ENCODE peak calls at places on chromosomes 11 and 22, in nine cellular contexts. One of them, this sample, is unnamed.
A peak's percentile ranks its signal among the peaks of the same experiment; 100 is the strongest.

GRCh38 chr22:38751066-38751421 is 4.8 kb downstream of the SUN2 start:
- DNase-seq in PC-9: no peak
- DNase-seq in CD4-positive, CD25-positive, alpha-beta regulatory T cell: no peak
- DNase-seq in body of pancreas: no peak
- DNase-seq in heart right ventricle: no peak
- DNase-seq in CD8-positive, alpha-beta T cell: no peak
- DNase-seq in CD8-positive, alpha-beta memory T cell: no peak
- DNase-seq in HCT116: no peak
- DNase-seq in K562: no peak
- DNase-seq in this sample: no peak

GRCh38 chr22:22750335-22751042 is 106.1 kb downstream of the GGTLC2 start:
- DNase-seq in HCT116: no peak
- DNase-seq in CD8-positive, alpha-beta memory T cell: no peak
- DNase-seq in CD8-positive, alpha-beta T cell: no peak
- DNase-seq in K562: no peak
- DNase-seq in heart right ventricle: no peak
- DNase-seq in body of pancreas: no peak
- DNase-seq in CD4-positive, CD25-positive, alpha-beta regulatory T cell: no peak
- DNase-seq in PC-9: no peak
- DNase-seq in this sample: no peak

GRCh38 chr11:82826526-82826925 is 73.7 kb downstream of the PRCP start:
- DNase-seq in CD8-positive, alpha-beta T cell: no peak
- DNase-seq in HCT116: no peak
- DNase-seq in body of pancreas: no peak
- DNase-seq in CD8-positive, alpha-beta memory T cell: no peak
- DNase-seq in PC-9: no peak
- DNase-seq in K562: no peak
- DNase-seq in heart right ventricle: no peak
- DNase-seq in CD4-positive, CD25-positive, alpha-beta regulatory T cell: no peak
- DNase-seq in this sample: no peak

GRCh38 chr11:78767409-78767932 is 192.8 kb upstream of the NARS2 start:
- DNase-seq in K562: no peak
- DNase-seq in body of pancreas: no peak
- DNase-seq in CD8-positive, alpha-beta memory T cell: no peak
- DNase-seq in HCT116: no peak
- DNase-seq in CD4-positive, CD25-positive, alpha-beta regulatory T cell: no peak
- DNase-seq in CD8-positive, alpha-beta T cell: no peak
- DNase-seq in heart right ventricle: no peak
- DNase-seq in PC-9: no peak
- DNase-seq in this sample: no peak

GRCh38 chr11:7540830-7541555 is 27.2 kb downstream of the PPFIBP2 start:
- DNase-seq in HCT116: no peak
- DNase-seq in heart right ventricle: no peak
- DNase-seq in body of pancreas: no peak
- DNase-seq in CD8-positive, alpha-beta T cell: no peak
- DNase-seq in PC-9: peak; percentile 76
- DNase-seq in K562: no peak
- DNase-seq in CD4-positive, CD25-positive, alpha-beta regulatory T cell: no peak
- DNase-seq in CD8-positive, alpha-beta memory T cell: no peak
- DNase-seq in this sample: no peak

GRCh38 chr22:43094551-43094950 is 5.4 kb upstream of the TTLL1 start:
- DNase-seq in K562: no peak
- DNase-seq in CD8-positive, alpha-beta memory T cell: no peak
- DNase-seq in CD4-positive, CD25-positive, alpha-beta regulatory T cell: no peak
- DNase-seq in body of pancreas: no peak
- DNase-seq in heart right ventricle: no peak
- DNase-seq in PC-9: peak; percentile 55
- DNase-seq in HCT116: no peak
- DNase-seq in CD8-positive, alpha-beta T cell: no peak
- DNase-seq in this sample: no peak

GRCh38 chr22:30829901-30830550 is 135.4 kb downstream of the OSBP2 start:
- DNase-seq in HCT116: peak; percentile 90
- DNase-seq in heart right ventricle: no peak
- DNase-seq in CD4-positive, CD25-positive, alpha-beta regulatory T cell: no peak
- DNase-seq in CD8-positive, alpha-beta memory T cell: no peak
- DNase-seq in CD8-positive, alpha-beta T cell: no peak
- DNase-seq in PC-9: peak; percentile 99
- DNase-seq in body of pancreas: no peak
- DNase-seq in K562: no peak
- DNase-seq in this sample: peak; percentile 99

GRCh38 chr11:57467508-57468157 is 7.3 kb downstream of the RTN4RL2 start:
- DNase-seq in heart right ventricle: no peak
- DNase-seq in CD8-positive, alpha-beta T cell: no peak
- DNase-seq in HCT116: no peak
- DNase-seq in CD8-positive, alpha-beta memory T cell: no peak
- DNase-seq in K562: no peak
- DNase-seq in PC-9: no peak
- DNase-seq in body of pancreas: no peak
- DNase-seq in CD4-positive, CD25-positive, alpha-beta regulatory T cell: no peak
- DNase-seq in this sample: no peak

GRCh38 chr11:65468874-65469333 is 29.9 kb upstream of the MALAT1 start:
- DNase-seq in PC-9: peak; percentile 91
- DNase-seq in K562: peak; percentile 69
- DNase-seq in body of pancreas: peak; percentile 95
- DNase-seq in CD8-positive, alpha-beta memory T cell: peak; percentile 43
- DNase-seq in HCT116: peak; percentile 81
- DNase-seq in CD8-positive, alpha-beta T cell: no peak
- DNase-seq in heart right ventricle: peak; percentile 61
- DNase-seq in CD4-positive, CD25-positive, alpha-beta regulatory T cell: peak; percentile 29
- DNase-seq in this sample: peak; percentile 80

GRCh38 chr11:104531894-104532293 is 366.4 kb downstream of the CASP12 start:
- DNase-seq in CD4-positive, CD25-positive, alpha-beta regulatory T cell: no peak
- DNase-seq in heart right ventricle: no peak
- DNase-seq in HCT116: no peak
- DNase-seq in CD8-positive, alpha-beta T cell: no peak
- DNase-seq in CD8-positive, alpha-beta memory T cell: no peak
- DNase-seq in PC-9: peak; percentile 59
- DNase-seq in body of pancreas: no peak
- DNase-seq in K562: no peak
- DNase-seq in this sample: no peak

GRCh38 chr11:72702096-72702495 is 27.9 kb upstream of the PDE2A start:
- DNase-seq in CD4-positive, CD25-positive, alpha-beta regulatory T cell: no peak
- DNase-seq in K562: no peak
- DNase-seq in CD8-positive, alpha-beta memory T cell: no peak
- DNase-seq in HCT116: no peak
- DNase-seq in body of pancreas: no peak
- DNase-seq in PC-9: no peak
- DNase-seq in CD8-positive, alpha-beta T cell: no peak
- DNase-seq in heart right ventricle: no peak
- DNase-seq in this sample: no peak

GRCh38 chr11:41522899-41523672 is 63.6 kb upstream of the LRRC4C start:
- DNase-seq in K562: no peak
- DNase-seq in CD8-positive, alpha-beta T cell: no peak
- DNase-seq in CD4-positive, CD25-positive, alpha-beta regulatory T cell: no peak
- DNase-seq in heart right ventricle: no peak
- DNase-seq in CD8-positive, alpha-beta memory T cell: no peak
- DNase-seq in PC-9: no peak
- DNase-seq in body of pancreas: no peak
- DNase-seq in HCT116: no peak
- DNase-seq in this sample: peak; percentile 67

GRCh38 chr11:131888230-131888826 is 517.9 kb downstream of the NTM start:
- DNase-seq in CD4-positive, CD25-positive, alpha-beta regulatory T cell: no peak
- DNase-seq in CD8-positive, alpha-beta memory T cell: no peak
- DNase-seq in PC-9: peak; percentile 49
- DNase-seq in heart right ventricle: no peak
- DNase-seq in K562: no peak
- DNase-seq in CD8-positive, alpha-beta T cell: no peak
- DNase-seq in body of pancreas: no peak
- DNase-seq in HCT116: no peak
- DNase-seq in this sample: peak; percentile 89

GRCh38 chr11:33375688-33376311 is 118.6 kb downstream of the HIPK3 start:
- DNase-seq in K562: no peak
- DNase-seq in CD4-positive, CD25-positive, alpha-beta regulatory T cell: no peak
- DNase-seq in HCT116: no peak
- DNase-seq in PC-9: no peak
- DNase-seq in heart right ventricle: no peak
- DNase-seq in CD8-positive, alpha-beta T cell: no peak
- DNase-seq in body of pancreas: no peak
- DNase-seq in CD8-positive, alpha-beta memory T cell: no peak
- DNase-seq in this sample: peak; percentile 29

GRCh38 chr11:103618532-103618931 is 417.9 kb upstream of the DDI1 start:
- DNase-seq in K562: no peak
- DNase-seq in CD8-positive, alpha-beta memory T cell: no peak
- DNase-seq in PC-9: no peak
- DNase-seq in heart right ventricle: no peak
- DNase-seq in CD8-positive, alpha-beta T cell: no peak
- DNase-seq in body of pancreas: no peak
- DNase-seq in HCT116: no peak
- DNase-seq in CD4-positive, CD25-positive, alpha-beta regulatory T cell: no peak
- DNase-seq in this sample: no peak

GRCh38 chr22:27159716-27160295 is 502.4 kb downstream of the MIAT start:
- DNase-seq in body of pancreas: no peak
- DNase-seq in K562: no peak
- DNase-seq in heart right ventricle: no peak
- DNase-seq in PC-9: no peak
- DNase-seq in CD8-positive, alpha-beta memory T cell: no peak
- DNase-seq in CD4-positive, CD25-positive, alpha-beta regulatory T cell: no peak
- DNase-seq in CD8-positive, alpha-beta T cell: no peak
- DNase-seq in HCT116: no peak
- DNase-seq in this sample: no peak

GRCh38 chr11:118961591-118961990 is 5.5 kb downstream of the UPK2 start:
- DNase-seq in heart right ventricle: no peak
- DNase-seq in K562: no peak
- DNase-seq in CD8-positive, alpha-beta memory T cell: no peak
- DNase-seq in body of pancreas: no peak
- DNase-seq in CD4-positive, CD25-positive, alpha-beta regulatory T cell: no peak
- DNase-seq in PC-9: no peak
- DNase-seq in HCT116: no peak
- DNase-seq in CD8-positive, alpha-beta T cell: no peak
- DNase-seq in this sample: no peak

GRCh38 chr22:35961480-35961902 is 67.1 kb downstream of the RBFOX2 start:
- DNase-seq in heart right ventricle: peak; percentile 23
- DNase-seq in CD8-positive, alpha-beta T cell: no peak
- DNase-seq in K562: no peak
- DNase-seq in HCT116: no peak
- DNase-seq in body of pancreas: no peak
- DNase-seq in PC-9: no peak
- DNase-seq in CD8-positive, alpha-beta memory T cell: no peak
- DNase-seq in CD4-positive, CD25-positive, alpha-beta regulatory T cell: no peak
- DNase-seq in this sample: no peak

GRCh38 chr22:27424319-27424718 is 377.2 kb downstream of the MN1 start:
- DNase-seq in K562: no peak
- DNase-seq in heart right ventricle: no peak
- DNase-seq in CD8-positive, alpha-beta memory T cell: no peak
- DNase-seq in CD4-positive, CD25-positive, alpha-beta regulatory T cell: no peak
- DNase-seq in HCT116: no peak
- DNase-seq in CD8-positive, alpha-beta T cell: no peak
- DNase-seq in body of pancreas: no peak
- DNase-seq in PC-9: peak; percentile 39
- DNase-seq in this sample: no peak

GRCh38 chr11:125079151-125079877 is 16.2 kb downstream of the SLC37A2 start:
- DNase-seq in PC-9: peak; percentile 74
- DNase-seq in CD8-positive, alpha-beta memory T cell: no peak
- DNase-seq in CD8-positive, alpha-beta T cell: no peak
- DNase-seq in CD4-positive, CD25-positive, alpha-beta regulatory T cell: no peak
- DNase-seq in body of pancreas: no peak
- DNase-seq in K562: no peak
- DNase-seq in HCT116: no peak
- DNase-seq in heart right ventricle: no peak
- DNase-seq in this sample: no peak

GRCh38 chr11:64074239-64074638 is 38.5 kb downstream of the FLRT1 start:
- DNase-seq in PC-9: no peak
- DNase-seq in HCT116: no peak
- DNase-seq in CD8-positive, alpha-beta T cell: no peak
- DNase-seq in CD8-positive, alpha-beta memory T cell: no peak
- DNase-seq in body of pancreas: no peak
- DNase-seq in K562: peak; percentile 86
- DNase-seq in heart right ventricle: no peak
- DNase-seq in CD4-positive, CD25-positive, alpha-beta regulatory T cell: no peak
- DNase-seq in this sample: no peak

GRCh38 chr11:17256512-17256911 is 20.0 kb upstream of the NUCB2 start:
- DNase-seq in heart right ventricle: no peak
- DNase-seq in PC-9: peak; percentile 77
- DNase-seq in CD4-positive, CD25-positive, alpha-beta regulatory T cell: no peak
- DNase-seq in CD8-positive, alpha-beta memory T cell: no peak
- DNase-seq in HCT116: no peak
- DNase-seq in K562: no peak
- DNase-seq in CD8-positive, alpha-beta T cell: no peak
- DNase-seq in body of pancreas: no peak
- DNase-seq in this sample: peak; percentile 85

GRCh38 chr22:39955675-39956074 is 4.5 kb upstream of the TMA7B start:
- DNase-seq in K562: no peak
- DNase-seq in CD4-positive, CD25-positive, alpha-beta regulatory T cell: no peak
- DNase-seq in PC-9: no peak
- DNase-seq in body of pancreas: no peak
- DNase-seq in HCT116: no peak
- DNase-seq in CD8-positive, alpha-beta T cell: no peak
- DNase-seq in CD8-positive, alpha-beta memory T cell: no peak
- DNase-seq in heart right ventricle: no peak
- DNase-seq in this sample: no peak
- H3K27ac ChIP-seq in K562: no peak overlapping the region
- H3K27ac ChIP-seq in CD4-positive, CD25-positive, alpha-beta regulatory T cell: peak overlapping the region; percentile 17
- H3K27ac ChIP-seq in PC-9: no peak overlapping the region
- H3K27ac ChIP-seq in body of pancreas: no peak overlapping the region
- H3K27ac ChIP-seq in HCT116: no peak overlapping the region
- H3K27ac ChIP-seq in CD8-positive, alpha-beta T cell: no peak overlapping the region
- H3K27ac ChIP-seq in CD8-positive, alpha-beta memory T cell: no peak overlapping the region
- H3K27ac ChIP-seq in heart right ventricle: no peak overlapping the region
- H3K27ac ChIP-seq in this sample: no peak overlapping the region

DNA sequence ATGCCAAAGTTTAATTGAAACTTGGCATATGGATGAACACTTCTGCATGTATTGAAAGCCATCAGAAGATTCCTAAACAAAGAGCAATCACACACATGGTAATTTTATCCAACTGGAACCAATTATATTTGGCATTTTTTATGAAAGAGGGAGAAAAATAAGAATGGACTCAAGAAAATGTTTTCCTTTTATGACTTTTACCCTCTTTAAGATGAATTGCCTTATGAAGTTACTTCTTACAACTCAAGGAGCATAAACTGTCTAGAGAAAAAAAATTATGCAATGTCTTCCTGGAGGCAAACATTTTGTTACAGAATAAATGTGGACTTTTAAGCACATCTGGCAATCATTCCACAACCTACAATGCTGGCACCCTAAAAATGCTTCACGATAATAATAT is 7.3 kb downstream of the TRPC6 start:
- DNase-seq in HCT116: no peak
- DNase-seq in CD8-positive, alpha-beta memory T cell: no peak
- DNase-seq in CD4-positive, CD25-positive, alpha-beta regulatory T cell: no peak
- DNase-seq in heart right ventricle: no peak
- DNase-seq in body of pancreas: no peak
- DNase-seq in CD8-positive, alpha-beta T cell: no peak
- DNase-seq in K562: no peak
- DNase-seq in PC-9: no peak
- DNase-seq in this sample: no peak
- H3K4me1 ChIP-seq in HCT116: no peaks in the 10 kb centered on the region
- H3K4me1 ChIP-seq in CD8-positive, alpha-beta memory T cell: no peaks in the 10 kb centered on the region
- H3K4me1 ChIP-seq in CD4-positive, CD25-positive, alpha-beta regulatory T cell: no peaks in the 10 kb centered on the region
- H3K4me1 ChIP-seq in heart right ventricle: no peaks in the 10 kb centered on the region
- H3K4me1 ChIP-seq in body of pancreas: no peaks in the 10 kb centered on the region
- H3K4me1 ChIP-seq in CD8-positive, alpha-beta T cell: no peaks in the 10 kb centered on the region
- H3K4me1 ChIP-seq in K562: no peaks in the 10 kb centered on the region
- H3K4me1 ChIP-seq in PC-9: no peaks in the 10 kb centered on the region
- H3K4me1 ChIP-seq in this sample: no peaks in the 10 kb centered on the region

GRCh38 chr11:70075836-70076235 is 2.3 kb upstream of the ANO1 start:
- DNase-seq in body of pancreas: no peak
- DNase-seq in PC-9: no peak
- DNase-seq in HCT116: no peak
- DNase-seq in CD8-positive, alpha-beta memory T cell: no peak
- DNase-seq in CD4-positive, CD25-positive, alpha-beta regulatory T cell: no peak
- DNase-seq in heart right ventricle: no peak
- DNase-seq in K562: no peak
- DNase-seq in CD8-positive, alpha-beta T cell: no peak
- DNase-seq in this sample: no peak
- H3K27ac ChIP-seq in body of pancreas: no peak overlapping the region
- H3K27ac ChIP-seq in PC-9: no peak overlapping the region
- H3K27ac ChIP-seq in HCT116: no peak overlapping the region
- H3K27ac ChIP-seq in CD8-positive, alpha-beta memory T cell: no peak overlapping the region
- H3K27ac ChIP-seq in CD4-positive, CD25-positive, alpha-beta regulatory T cell: no peak overlapping the region
- H3K27ac ChIP-seq in heart right ventricle: peak overlapping the region; percentile 35
- H3K27ac ChIP-seq in K562: no peak overlapping the region
- H3K27ac ChIP-seq in CD8-positive, alpha-beta T cell: no peak overlapping the region
- H3K27ac ChIP-seq in this sample: no peak overlapping the region

GRCh38 chr22:28977050-28977449 is 84.6 kb downstream of the C22orf31 start:
- DNase-seq in K562: no peak
- DNase-seq in CD8-positive, alpha-beta T cell: no peak
- DNase-seq in PC-9: no peak
- DNase-seq in CD8-positive, alpha-beta memory T cell: no peak
- DNase-seq in heart right ventricle: no peak
- DNase-seq in body of pancreas: no peak
- DNase-seq in CD4-positive, CD25-positive, alpha-beta regulatory T cell: no peak
- DNase-seq in HCT116: no peak
- DNase-seq in this sample: no peak
- H3K4me1 ChIP-seq in K562: no peaks in the 10 kb centered on the region
- H3K4me1 ChIP-seq in CD8-positive, alpha-beta T cell: no peaks in the 10 kb centered on the region
- H3K4me1 ChIP-seq in PC-9: peaks cover 6% of the 10 kb centered on the region
- H3K4me1 ChIP-seq in CD8-positive, alpha-beta memory T cell: no peaks in the 10 kb centered on the region
- H3K4me1 ChIP-seq in heart right ventricle: peaks cover 26% of the 10 kb centered on the region
- H3K4me1 ChIP-seq in body of pancreas: peaks cover 24% of the 10 kb centered on the region
- H3K4me1 ChIP-seq in CD4-positive, CD25-positive, alpha-beta regulatory T cell: no peaks in the 10 kb centered on the region
- H3K4me1 ChIP-seq in HCT116: peaks cover 78% of the 10 kb centered on the region
- H3K4me1 ChIP-seq in this sample: peaks cover 18% of the 10 kb centered on the region